ENCODE peak calls at places on chromosomes 6 and 20, in seven cellular contexts. I is A549, T is body of pancreas, J is endothelial cell of umbilical vein, U is transverse colon, L is right lobe of liver, B is vagina. R is an unnamed sample.

GRCh38 chr20:49916146-49917002 is 1.0 kb upstream of the SPATA2 start:
- DNase-seq in I (peak; percentile 79), T (peak; percentile 76), J (peak; percentile 35), U (peak; percentile 77), L (peak; percentile 74), B (no peak), R (peak; percentile 55)

GRCh38 chr20:34771680-34772081 is 53.8 kb downstream of the NCOA6 start:
- DNase-seq in I (no peak), T (no peak), J (no peak), U (no peak), L (no peak), B (no peak), R (no peak)

GRCh38 chr6:139925894-139926641 is 551.6 kb upstream of the CITED2 start:
- DNase-seq in I (peak; percentile 1), T (peak; percentile 10), J (no peak), U (no peak), L (no peak), B (no peak), R (no peak)

GRCh38 chr6:136717297-136717990 is 74.8 kb downstream of the MAP3K5 start:
- DNase-seq in I (no peak), T (no peak), J (peak; percentile 70), U (no peak), L (no peak), B (no peak), R (no peak)

GRCh38 chr6:101700655-101701054 is 307.1 kb downstream of the GRIK2 start:
- DNase-seq in I (no peak), T (no peak), J (no peak), U (no peak), L (no peak), B (no peak), R (no peak)

GRCh38 chr6:106056060-106056737 is 29.9 kb upstream of the PRDM1 start:
- DNase-seq in I (no peak), T (no peak), J (no peak), U (no peak), L (no peak), B (no peak), R (no peak)

GRCh38 chr20:35901678-35902544 is 52.4 kb downstream of the SCAND1 start:
- DNase-seq in I (peak; percentile 76), T (no peak), J (peak; percentile 65), U (no peak), L (no peak), B (no peak), R (no peak)

GRCh38 chr20:50959543-50960126 is 1.0 kb downstream of the MOCS3 start:
- DNase-seq in I (no peak), T (no peak), J (no peak), U (no peak), L (no peak), B (no peak), R (no peak)

GRCh38 chr6:107129370-107129925 is 14.1 kb upstream of the BEND3 start:
- DNase-seq in I (no peak), T (no peak), J (no peak), U (no peak), L (no peak), B (no peak), R (no peak)

GRCh38 chr6:107128175-107128574 is 12.9 kb upstream of the BEND3 start:
- DNase-seq in I (no peak), T (no peak), J (no peak), U (no peak), L (no peak), B (no peak), R (no peak)

GRCh38 chr6:107128577-107128976 is 13.3 kb upstream of the BEND3 start:
- DNase-seq in I (no peak), T (no peak), J (no peak), U (no peak), L (no peak), B (no peak), R (no peak)

GRCh38 chr6:107132330-107132954 is 17.1 kb upstream of the BEND3 start:
- DNase-seq in I (peak; percentile 33), T (peak; percentile 59), J (peak; percentile 32), U (no peak), L (no peak), B (no peak), R (no peak)
- TF ChIP-seq CTCF in I (peak; percentile 45), T (peak; percentile 53), J (peak; percentile 38), U (peak; percentile 34), L (peak; percentile 33), B (no peak), R (peak; percentile 32)

GRCh38 chr6:158762787-158763439 is 56.3 kb downstream of the EZR start:
- DNase-seq in I (no peak), T (no peak), J (no peak), U (no peak), L (no peak), B (no peak), R (no peak)
- TF ChIP-seq POLR2A in I (no peak), T (no peak), J (no peak), U (peak; percentile 19), L (no peak), B (no peak), R (no peak)

GRCh38 chr6:34218691-34219090 is 18.0 kb upstream of the HMGA1 start:
- DNase-seq in I (no peak), T (no peak), J (no peak), U (no peak), L (no peak), B (no peak), R (no peak)
- TF ChIP-seq CTCF in I (no peak), T (no peak), J (no peak), U (no peak), L (no peak), B (no peak), R (no peak)

DNA sequence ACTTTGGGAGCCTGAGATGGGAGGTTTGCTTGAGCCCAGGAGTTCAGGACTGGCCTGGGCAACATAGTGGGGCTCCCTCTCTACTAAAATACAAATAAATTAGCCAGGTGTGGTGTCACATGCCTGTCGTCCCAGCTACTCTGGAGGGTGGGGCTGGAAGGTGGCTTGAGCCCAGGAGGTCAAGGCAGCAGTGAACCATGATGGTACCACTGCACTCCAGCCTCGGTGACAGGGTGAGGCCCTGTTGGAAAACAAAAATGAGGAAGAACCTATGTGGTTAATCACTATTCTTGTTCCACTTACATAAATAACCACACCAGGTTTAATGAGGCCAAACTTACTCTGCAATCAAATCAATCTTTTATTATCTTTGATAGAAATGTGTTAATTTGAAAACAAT is 5.4 kb downstream of the PPDPF start:
- DNase-seq in I (no peak), T (no peak), J (no peak), U (peak; percentile 44), L (peak; percentile 34), B (no peak), R (no peak)
- TF ChIP-seq POLR2A in I (no peak), T (no peak), J (peak; percentile 45), U (peak; percentile 28), L (no peak), B (no peak), R (no peak)

R was measured in prostate gland.